ENCODE peak calls at places on chromosomes 13 and 19, in ten cellular contexts. Q, P, J, M, A, U, S, Z, G and E are unnamed samples. For H3K4me1, the result is how much of the 10 kb centered on the place peaks cover.

GRCh38 chr13:52786747-52787146 is 47.1 kb upstream of the CNMD start:
- DNase-seq in A (no peak), U (no peak), S (no peak), Q (no peak), P (no peak), J (no peak), Z (no peak), M (no peak), G (no peak), E (no peak)

GRCh38 chr19:10219678-10220077 is 11.5 kb downstream of the S1PR2 start:
- DNase-seq in U (peak), S (peak), J (no peak), M (no peak), Q (no peak), Z (peak), A (no peak), P (no peak), G (peak), E (no peak)

GRCh38 chr13:34942732-34943674 is 933 bp downstream of the NBEA start:
- DNase-seq in P (peak), U (no peak), M (peak), Q (peak), S (peak), G (no peak), A (peak), J (no peak), Z (peak), E (peak)

GRCh38 chr13:33134213-33134612 is 118.0 kb downstream of the KL start:
- DNase-seq in U (no peak), Z (no peak), Q (no peak), G (no peak), J (no peak), A (no peak), P (no peak), M (no peak), S (no peak), E (no peak)

GRCh38 chr13:19685445-19685844 is 52.0 kb downstream of the MPHOSPH8 start:
- DNase-seq in Z (no peak), Q (no peak), A (no peak), S (no peak), J (no peak), G (no peak), P (no peak), U (no peak), M (no peak), E (no peak)

GRCh38 chr13:94272038-94272437 is 207.4 kb downstream of the DCT start:
- DNase-seq in M (no peak), U (peak), G (no peak), Z (no peak), S (no peak), J (no peak), Q (no peak), A (no peak), P (no peak), E (no peak)

GRCh38 chr13:107941345-107942029 is 273.8 kb downstream of the LIG4 start:
- DNase-seq in J (no peak), Z (no peak), U (no peak), M (no peak), S (no peak), A (no peak), P (no peak), G (no peak), Q (no peak), E (no peak)

GRCh38 chr19:35279374-35279773 is 3.0 kb upstream of the HAMP start:
- DNase-seq in U (no peak), A (no peak), Z (no peak), P (no peak), S (no peak), M (no peak), J (no peak), G (no peak), Q (no peak), E (no peak)

GRCh38 chr19:3064011-3064330 is 1.7 kb upstream of the TLE5 start:
- DNase-seq in U (no peak), G (no peak), Z (no peak), S (no peak), J (no peak), P (no peak), M (no peak), A (no peak), Q (no peak), E (no peak)

GRCh38 chr13:44237276-44237767 is 136.3 kb upstream of the SERP2 start:
- DNase-seq in M (no peak), Q (peak), G (no peak), P (no peak), J (peak), U (peak), Z (no peak), A (peak), S (peak), E (peak)

GRCh38 chr13:114112826-114113322 is 19.5 kb downstream of the RASA3 start:
- DNase-seq in S (no peak), U (no peak), M (no peak), G (no peak), J (no peak), P (no peak), A (no peak), Z (no peak), Q (peak), E (peak)

GRCh38 chr13:25276748-25277147 is 10.5 kb downstream of the MTMR6 start:
- DNase-seq in J (no peak), A (no peak), Z (no peak), G (no peak), P (no peak), M (no peak), S (no peak), Q (no peak), U (peak), E (no peak)

GRCh38 chr13:23805015-23805583 is 84.1 kb downstream of the MIPEP start:
- DNase-seq in M (no peak), G (no peak), P (no peak), Z (no peak), J (no peak), Q (no peak), U (no peak), A (no peak), S (no peak), E (no peak)

GRCh38 chr13:26721251-26721939 is 39.2 kb downstream of the GPR12 start:
- DNase-seq in U (no peak), Z (no peak), G (no peak), S (no peak), P (peak), J (no peak), A (no peak), Q (no peak), M (peak), E (no peak)

GRCh38 chr19:17606786-17607185 is 51.3 kb downstream of the COLGALT1 start:
- DNase-seq in U (no peak), P (no peak), G (no peak), Z (peak), S (no peak), J (no peak), A (no peak), Q (no peak), M (no peak), E (no peak)
- H3K27ac ChIP-seq in U (no peak), P (no peak), G (peak), Z (no peak), S (no peak), J (no peak), A (no peak), Q (no peak), M (no peak), E (no peak)

GRCh38 chr19:29259153-29259552 is 46.2 kb upstream of the UQCRFS1 start:
- DNase-seq in Z (peak), G (peak), S (no peak), J (no peak), U (no peak), M (no peak), A (no peak), P (no peak), Q (no peak), E (no peak)
- TF ChIP-seq CTCF in Z (peak), G (peak), S (peak), J (no peak), U (peak), M (no peak), A (no peak), P (no peak), Q (no peak), E (no peak)

GRCh38 chr13:98490195-98490771 is 86.6 kb downstream of the STK24 start:
- DNase-seq in M (no peak), U (no peak), J (no peak), G (no peak), P (no peak), A (no peak), S (peak), Z (no peak), Q (no peak), E (no peak)

GRCh38 chr13:98489446-98490194 is 87.3 kb downstream of the STK24 start:
- DNase-seq in G (no peak), S (no peak), J (no peak), M (no peak), Q (no peak), A (no peak), Z (no peak), U (no peak), P (no peak), E (no peak)

GRCh38 chr13:98487016-98487415 is 89.9 kb downstream of the STK24 start:
- DNase-seq in G (no peak), S (no peak), A (no peak), Z (no peak), P (no peak), J (no peak), M (no peak), Q (no peak), U (peak), E (no peak)

GRCh38 chr13:98487522-98487921 is 89.4 kb downstream of the STK24 start:
- DNase-seq in P (no peak), G (no peak), M (no peak), S (no peak), Z (no peak), A (no peak), U (no peak), Q (no peak), J (no peak), E (no peak)

GRCh38 chr13:98488736-98489135 is 88.2 kb downstream of the STK24 start:
- DNase-seq in G (no peak), M (no peak), J (no peak), A (no peak), P (no peak), U (no peak), Z (no peak), Q (no peak), S (no peak), E (no peak)
- H3K4me1 ChIP-seq in G (under half), M (half or more), J (under half), A (half or more), P (under half), U (under half), Z (under half), Q (half or more), S (under half), E (under half)

DNA sequence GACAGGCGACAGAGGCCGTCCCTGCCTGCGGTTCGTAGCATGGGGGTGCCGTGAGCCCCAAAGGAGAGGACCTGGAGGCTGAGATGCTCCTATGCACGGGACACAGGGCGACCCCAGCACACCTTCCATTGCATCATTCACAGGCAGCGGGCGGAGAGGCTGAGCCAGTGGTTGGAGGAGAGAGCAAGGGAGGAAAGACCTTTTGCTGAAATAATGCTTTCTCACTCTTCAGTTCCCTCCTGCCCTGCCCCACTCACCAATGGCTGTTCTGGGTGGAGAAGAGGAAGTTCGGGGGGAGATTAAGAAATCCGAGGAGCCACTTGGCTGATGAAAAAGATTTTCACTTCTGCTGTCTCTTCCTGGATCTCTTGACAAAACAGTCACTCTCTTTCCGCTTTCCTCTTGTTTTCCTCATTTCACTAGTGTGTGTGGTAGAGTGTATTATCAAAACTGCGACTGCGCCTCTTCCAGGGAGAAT is at the start of gene NLRP12:
- DNase-seq in S (no peak), J (no peak), G (no peak), U (no peak), Q (peak), A (no peak), M (no peak), Z (no peak), P (no peak), E (no peak)
- H3K27ac ChIP-seq in S (no peak), J (no peak), G (no peak), U (no peak), Q (no peak), A (no peak), M (peak), Z (no peak), P (no peak), E (no peak)